ENCODE peak calls at places on chromosomes 16 and 17, in six cellular contexts. K is activated naive CD8-positive, alpha-beta T cell treated with anti-CD3 and anti-CD28 coated beads, Interleukin-2, amount 50 U/mL, for 24 hours; E is NCI-H524 treated with DMSO at 0.1 percent for 48 hours; W is stimulated activated CD4-positive, alpha-beta T cell treated with anti-CD3 and anti-CD28 coated beads, Interleukin-2, amount 100 ng/mL, for 24 hours; D is Right ventricle myocardium superior; L is IMR-90. S is an unnamed sample.

GRCh38 chr16:24737391-24737871 is 8.0 kb downstream of the TNRC6A start:
- DNase-seq in K (no peak), E (no peak), W (no peak), D (no peak), L (peak), S (no peak)

GRCh38 chr17:1956134-1956533 is 69.0 kb downstream of the RTN4RL1 start:
- DNase-seq in K (no peak), E (no peak), W (no peak), D (no peak), L (no peak), S (no peak)

GRCh38 chr16:84827131-84827574 is 7.4 kb downstream of the CRISPLD2 start:
- DNase-seq in K (no peak), E (no peak), W (no peak), D (no peak), L (peak), S (peak)

GRCh38 chr16:30901201-30902069 is 5.0 kb downstream of the CTF1 start:
- DNase-seq in K (no peak), E (no peak), W (no peak), D (no peak), L (no peak), S (no peak)

GRCh38 chr16:11064846-11065245 is 120.5 kb downstream of the CLEC16A start:
- DNase-seq in K (no peak), E (no peak), W (no peak), D (no peak), L (no peak), S (no peak)

GRCh38 chr17:78237403-78238012 is 6.1 kb downstream of the TMEM235 start:
- DNase-seq in K (no peak), E (peak), W (no peak), D (no peak), L (no peak), S (peak)

GRCh38 chr17:72280881-72281280 is 160.1 kb downstream of the SOX9 start:
- DNase-seq in K (no peak), E (no peak), W (no peak), D (no peak), L (no peak), S (no peak)

GRCh38 chr17:21389352-21389751 is 13.2 kb downstream of the KCNJ12 start:
- DNase-seq in K (no peak), E (no peak), W (no peak), D (no peak), L (no peak), S (no peak)

GRCh38 chr17:30588798-30589247 is 111.6 kb downstream of the GOSR1 start:
- DNase-seq in K (no peak), E (no peak), W (no peak), D (no peak), L (no peak), S (no peak)

GRCh38 chr16:81469710-81470481 is 25.3 kb downstream of the CMIP start:
- DNase-seq in K (no peak), E (no peak), W (no peak), D (no peak), L (no peak), S (peak)

GRCh38 chr17:67557052-67557845 is 160.5 kb upstream of the NOL11 start:
- DNase-seq in K (no peak), E (no peak), W (no peak), D (no peak), L (no peak), S (no peak)

GRCh38 chr17:67558740-67559380 is 158.9 kb upstream of the NOL11 start:
- DNase-seq in K (no peak), E (no peak), W (no peak), D (no peak), L (peak), S (no peak)

GRCh38 chr17:69733171-69734014 is 318.9 kb downstream of the MAP2K6 start:
- DNase-seq in K (no peak), E (peak), W (no peak), D (peak), L (peak), S (peak)

GRCh38 chr16:48109496-48109895 is 46.3 kb downstream of the ABCC12 start:
- DNase-seq in K (no peak), E (no peak), W (no peak), D (no peak), L (no peak), S (no peak)

GRCh38 chr16:30658731-30659506 is 688 bp downstream of the FBRS start:
- DNase-seq in K (no peak), E (peak), W (no peak), D (peak), L (peak), S (peak)

GRCh38 chr16:1687427-1688316 is 9.6 kb downstream of the JPT2 start:
- DNase-seq in K (no peak), E (no peak), W (no peak), D (no peak), L (no peak), S (no peak)

GRCh38 chr17:45225051-45225700 is 3.5 kb downstream of the FMNL1 start:
- DNase-seq in K (peak), E (no peak), W (peak), D (peak), L (no peak), S (peak)

GRCh38 chr16:88070341-88070740 is 119.1 kb downstream of the BANP start:
- DNase-seq in K (no peak), E (no peak), W (no peak), D (peak), L (no peak), S (peak)

GRCh38 chr16:17469742-17470001 is 1.1 kb downstream of the XYLT1 start:
- DNase-seq in K (no peak), E (no peak), W (no peak), D (no peak), L (no peak), S (no peak)

GRCh38 chr16:87353613-87354012 is 30.0 kb downstream of the FBXO31 start:
- DNase-seq in K (no peak), E (no peak), W (no peak), D (peak), L (no peak), S (no peak)

GRCh38 chr17:63754046-63754445 is 12.4 kb upstream of the STRADA start:
- DNase-seq in K (no peak), E (no peak), W (no peak), D (no peak), L (no peak), S (no peak)

GRCh38 chr17:10205549-10206185 is 7.3 kb upstream of the GAS7 start:
- DNase-seq in K (peak), E (no peak), W (no peak), D (no peak), L (no peak), S (no peak)

GRCh38 chr16:4697867-4698291 is 4.5 kb downstream of the NUDT16L1 start:
- DNase-seq in K (no peak), E (no peak), W (no peak), D (no peak), L (no peak), S (no peak)

GRCh38 chr16:8229011-8229520 is 361.2 kb downstream of the TMEM114 start:
- DNase-seq in K (no peak), E (no peak), W (no peak), D (no peak), L (no peak), S (no peak)

GRCh38 chr17:27669850-27670249 is 38.9 kb downstream of the LGALS9 start:
- DNase-seq in K (no peak), E (no peak), W (no peak), D (no peak), L (no peak), S (no peak)

GRCh38 chr16:80208015-80208414 is 332.8 kb upstream of the DYNLRB2 start:
- DNase-seq in K (no peak), E (no peak), W (no peak), D (no peak), L (no peak), S (no peak)

GRCh38 chr17:50168319-50168718 is 2.5 kb downstream of the SGCA start:
- DNase-seq in K (no peak), E (no peak), W (no peak), D (peak), L (no peak), S (no peak)

GRCh38 chr16:28543072-28543471 is 4.3 kb upstream of the NUPR1 start:
- DNase-seq in K (no peak), E (no peak), W (no peak), D (no peak), L (no peak), S (no peak)

GRCh38 chr17:51166987-51167931 is 1.0 kb downstream of the NME2 start:
- DNase-seq in K (peak), E (no peak), W (peak), D (peak), L (peak), S (peak)

GRCh38 chr17:28549274-28550132 is 2.9 kb downstream of the UNC119 start:
- DNase-seq in K (peak), E (no peak), W (peak), D (no peak), L (no peak), S (no peak)

GRCh38 chr17:6927290-6927844 is 68.5 kb upstream of the ALOX12 start:
- DNase-seq in K (no peak), E (no peak), W (no peak), D (no peak), L (peak), S (no peak)

GRCh38 chr17:37813753-37814152 is 68.9 kb upstream of the HNF1B start:
- DNase-seq in K (no peak), E (no peak), W (no peak), D (no peak), L (peak), S (no peak)

GRCh38 chr16:30626230-30626629 is 16.0 kb upstream of the ZNF689 start:
- DNase-seq in K (no peak), E (no peak), W (no peak), D (no peak), L (no peak), S (no peak)

GRCh38 chr17:7260601-7261376 is 1.5 kb downstream of the CLDN7 start:
- DNase-seq in K (peak), E (no peak), W (peak), D (peak), L (no peak), S (peak)